ENCODE peak calls at places on chromosomes 11 and 22, in ten cellular contexts. H, M, J, E, N, V, L, Z, A and Q are unnamed samples.

GRCh38 chr11:46382644-46383403 is 1.4 kb downstream of the MDK start:
- DNase-seq in Z (no peak), H (no peak), A (no peak), N (peak), E (no peak), J (no peak), M (peak), V (peak), L (no peak), Q (no peak)

GRCh38 chr11:99968336-99968735 is 718.8 kb upstream of the ARHGAP42 start:
- DNase-seq in V (peak), N (no peak), M (no peak), A (no peak), L (no peak), Z (no peak), J (no peak), H (no peak), E (no peak), Q (no peak)

GRCh38 chr11:129733384-129733783 is 82.3 kb upstream of the TMEM45B start:
- DNase-seq in N (no peak), L (no peak), M (no peak), E (no peak), H (no peak), A (no peak), J (no peak), V (no peak), Z (no peak), Q (no peak)

GRCh38 chr22:25334091-25334490 is 114.7 kb downstream of the CRYBB2 start:
- DNase-seq in L (no peak), A (peak), J (peak), N (peak), E (no peak), Z (peak), M (peak), H (no peak), V (peak), Q (peak)

GRCh38 chr11:125568970-125569912 is at the start of gene EI24:
- DNase-seq in V (peak), A (peak), H (peak), N (peak), Z (peak), M (peak), E (peak), L (peak), J (peak), Q (peak)

GRCh38 chr22:17627961-17628303 is 617 bp downstream of the ATP6V1E1 start:
- DNase-seq in E (no peak), J (no peak), M (peak), V (no peak), N (no peak), H (no peak), A (no peak), Z (no peak), L (peak), Q (no peak)

GRCh38 chr22:38631724-38632123 is 24.5 kb downstream of the FAM227A start:
- DNase-seq in Z (no peak), H (no peak), E (no peak), J (no peak), L (no peak), A (no peak), M (no peak), N (no peak), V (no peak), Q (no peak)

GRCh38 chr22:36425977-36426523 is 38.3 kb upstream of the MYH9 start:
- DNase-seq in L (peak), M (peak), J (no peak), Z (no peak), V (no peak), H (no peak), E (peak), A (no peak), N (no peak), Q (no peak)

GRCh38 chr22:46367707-46368191 is 32.2 kb downstream of the TRMU start:
- DNase-seq in A (peak), M (peak), Z (peak), L (peak), H (no peak), V (peak), N (peak), J (peak), E (peak), Q (peak)

DNA sequence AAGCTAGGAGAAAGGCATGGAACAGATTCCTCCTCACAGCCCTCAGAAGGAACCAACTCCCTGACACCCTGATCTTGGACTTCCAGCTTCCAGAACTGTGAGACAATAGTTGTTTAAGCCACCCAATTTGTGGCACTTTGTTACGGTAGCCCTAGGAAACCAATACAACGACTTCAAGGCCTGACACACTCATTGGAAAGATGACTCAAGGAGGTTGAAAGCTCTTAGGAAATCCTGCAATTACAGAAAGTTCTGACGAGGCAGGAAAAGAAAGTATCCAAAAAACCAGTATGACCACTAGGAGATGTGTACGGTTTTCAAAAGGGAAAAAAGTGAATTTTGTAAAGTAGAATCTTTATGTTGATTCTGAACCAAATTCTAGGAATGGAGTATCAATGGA is 161.4 kb downstream of the SWAP70 start:
- DNase-seq in L (no peak), H (no peak), A (peak), M (no peak), J (no peak), N (no peak), E (no peak), Z (no peak), V (no peak), Q (no peak)
- TF ChIP-seq CTCF in L (no peak), H (no peak), A (peak), M (no peak), J (no peak), N (no peak), E (no peak), Z (no peak), V (no peak), Q (no peak)

DNA sequence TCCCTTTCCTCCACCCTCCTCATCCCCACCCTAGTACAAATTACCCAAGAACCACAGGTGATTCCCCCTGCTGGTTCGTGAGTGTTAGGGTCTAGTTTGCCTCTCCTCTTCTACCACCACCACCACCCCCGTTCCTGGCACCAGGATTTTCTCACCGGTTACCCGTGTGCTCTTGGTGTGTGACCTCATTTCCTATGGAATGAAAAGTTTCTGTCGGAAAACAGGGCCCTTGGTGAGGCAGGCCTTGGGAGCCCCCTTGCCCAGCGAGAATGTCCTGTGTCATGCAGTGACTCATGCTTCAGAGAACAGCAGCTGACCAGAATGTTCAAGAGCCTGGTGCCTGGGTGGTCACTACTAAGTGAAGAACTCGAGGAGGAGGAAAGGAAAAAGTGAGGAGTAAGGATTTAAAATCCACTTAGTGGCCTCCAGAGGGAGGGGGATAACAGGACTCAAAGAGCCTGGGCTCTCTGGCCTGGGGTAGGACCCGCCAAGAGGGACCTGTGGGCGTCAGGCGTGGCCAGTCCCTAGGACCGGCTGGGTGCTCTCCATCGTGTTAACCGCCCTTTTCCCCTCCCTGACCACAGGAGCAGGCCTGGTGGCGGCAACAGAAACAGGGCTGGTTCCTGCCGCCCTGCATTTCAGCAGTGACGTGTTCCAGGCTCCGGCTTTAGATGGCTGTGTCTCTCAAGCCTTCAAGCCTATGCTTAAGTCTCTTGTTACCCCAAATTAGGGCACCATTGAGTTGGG is 30.2 kb downstream of the C22orf31 start:
- DNase-seq in L (peak), M (peak), H (no peak), A (peak), V (peak), N (peak), Z (no peak), E (peak), J (peak), Q (no peak)
- TF ChIP-seq CTCF in L (no peak), M (peak), H (no peak), A (peak), V (no peak), N (peak), Z (no peak), E (no peak), J (no peak), Q (peak)

DNA sequence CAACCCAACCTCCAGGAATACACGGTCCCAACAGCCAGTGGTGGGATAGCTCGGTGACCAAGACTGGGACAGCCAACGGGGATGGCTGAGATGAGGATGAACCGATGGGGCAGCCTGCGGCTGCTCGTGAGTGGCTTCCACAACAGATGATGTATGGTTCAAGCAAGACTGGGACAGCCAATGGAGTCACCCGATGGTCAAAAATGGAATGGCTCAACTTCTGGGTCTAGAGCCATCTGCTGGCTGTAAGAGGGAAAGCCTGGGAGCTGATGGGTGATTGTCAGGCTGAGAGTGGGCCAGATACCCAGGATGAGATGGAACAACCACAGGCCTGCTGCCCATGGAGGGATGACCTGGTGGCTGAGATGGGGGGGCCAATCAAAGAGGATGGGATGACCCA is 35.5 kb downstream of the SYT7 start:
- DNase-seq in H (no peak), A (no peak), L (no peak), E (no peak), V (peak), M (peak), N (peak), Z (no peak), J (no peak), Q (no peak)
- TF ChIP-seq CTCF in H (peak), A (peak), L (no peak), E (peak), V (peak), M (peak), N (peak), Z (no peak), J (no peak), Q (peak)

DNA sequence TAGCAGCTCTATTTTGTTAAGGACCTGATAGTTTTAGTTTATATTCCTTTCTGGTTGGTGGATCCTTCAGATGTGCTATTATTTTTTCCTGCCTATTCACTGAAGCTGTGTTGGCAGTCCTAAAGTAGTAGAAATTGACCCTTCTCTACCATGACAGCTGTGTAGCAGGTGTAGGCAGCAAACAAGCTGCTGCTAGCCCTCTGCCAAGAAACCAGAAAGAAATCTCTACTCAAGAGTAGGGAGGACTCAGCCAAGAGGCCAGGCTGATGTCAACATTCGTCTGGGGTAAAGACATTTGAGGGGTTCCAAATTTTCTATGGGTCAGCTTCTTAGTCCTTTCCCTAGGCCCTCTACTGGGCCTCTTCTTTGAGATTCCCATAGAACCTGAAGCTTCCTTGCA is 51.2 kb downstream of the CSTF3 start:
- DNase-seq in E (no peak), Z (no peak), V (no peak), N (no peak), J (no peak), A (no peak), H (no peak), L (no peak), M (no peak), Q (no peak)
- TF ChIP-seq CTCF in E (no peak), Z (no peak), V (no peak), N (no peak), J (no peak), A (no peak), H (no peak), L (no peak), M (no peak), Q (no peak)

DNA sequence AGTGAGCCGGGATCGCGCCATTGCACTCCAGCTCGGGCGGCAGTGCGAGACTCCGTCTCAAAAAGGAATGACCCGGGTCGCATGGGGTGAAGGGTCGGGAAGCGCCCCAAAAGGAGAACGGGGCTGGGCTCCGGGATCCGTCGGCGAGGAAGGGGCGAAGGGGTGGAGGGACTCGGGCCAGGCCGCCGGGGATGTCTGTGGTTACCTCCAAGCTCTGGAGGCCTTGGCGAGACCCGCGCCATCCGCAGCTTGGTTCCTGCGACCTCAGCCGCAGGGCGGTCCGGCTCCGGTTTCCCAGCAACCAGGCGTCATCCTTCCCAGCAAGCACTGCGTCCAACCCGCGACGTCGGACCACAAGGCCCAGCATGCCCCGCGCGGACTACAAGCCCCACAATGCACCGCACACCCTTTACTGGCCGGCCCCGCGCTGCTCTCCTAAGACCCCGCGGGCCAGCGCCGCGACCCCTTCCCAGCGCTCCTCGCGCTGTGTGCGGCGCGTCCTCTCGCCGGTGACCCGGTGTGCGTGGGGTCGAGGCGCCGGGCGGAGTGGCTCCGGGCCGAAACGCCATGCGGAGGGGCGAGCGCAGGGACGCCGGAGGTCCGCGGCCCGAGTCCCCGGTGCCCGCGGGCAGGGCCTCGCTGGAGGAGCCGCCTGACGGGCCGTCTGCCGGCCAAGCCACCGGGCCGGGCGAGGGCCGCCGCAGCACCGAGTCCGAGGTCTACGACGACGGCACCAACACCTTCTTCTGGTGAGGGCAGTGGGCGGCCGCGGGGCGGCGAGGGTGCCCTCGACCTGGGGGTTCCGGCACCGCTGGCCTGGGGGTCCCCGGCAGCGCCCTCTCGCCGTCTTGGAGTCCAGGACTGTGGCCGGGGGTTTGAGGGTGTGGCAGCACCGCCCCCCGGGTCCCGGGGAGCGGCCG is at the start of gene PTDSS2:
- DNase-seq in J (peak), N (peak), V (peak), A (peak), E (peak), M (peak), L (peak), Z (peak), H (peak), Q (peak)
- TF ChIP-seq CTCF in J (no peak), N (no peak), V (no peak), A (no peak), E (no peak), M (no peak), L (no peak), Z (no peak), H (no peak), Q (no peak)

GRCh38 chr22:44968736-44969135 is 41.1 kb downstream of the PHF21B start:
- DNase-seq in V (no peak), E (no peak), M (peak), N (peak), H (no peak), J (no peak), L (no peak), A (no peak), Z (no peak), Q (no peak)
- TF ChIP-seq CTCF in V (peak), E (no peak), M (peak), N (peak), H (no peak), J (no peak), L (no peak), A (no peak), Z (no peak), Q (peak)

GRCh38 chr11:13036235-13036634 is 27.1 kb downstream of the RASSF10 start:
- DNase-seq in M (no peak), Z (no peak), H (no peak), V (no peak), A (no peak), E (no peak), N (no peak), J (no peak), L (no peak), Q (no peak)
- TF ChIP-seq CTCF in M (no peak), Z (no peak), H (no peak), V (no peak), A (no peak), E (no peak), N (no peak), J (no peak), L (no peak), Q (no peak)

GRCh38 chr11:32379714-32380113 is 55.6 kb downstream of the WT1 start:
- DNase-seq in J (no peak), H (no peak), V (no peak), L (no peak), M (no peak), N (no peak), Z (no peak), A (no peak), E (no peak), Q (no peak)

GRCh38 chr11:32374261-32374711 is 61.1 kb downstream of the WT1 start:
- DNase-seq in A (no peak), E (no peak), N (peak), H (no peak), V (peak), M (peak), J (no peak), Z (no peak), L (no peak), Q (no peak)
- TF ChIP-seq CTCF in A (peak), E (peak), N (peak), H (no peak), V (peak), M (peak), J (no peak), Z (no peak), L (peak), Q (peak)